ENCODE peak calls at places on chromosomes 2 and 18, in nine cellular contexts. One of them, this sample, is unnamed.

GRCh38 chr2:219627105-219628100 is at the start of gene SLC4A3:
- DNase-seq in cerebellar nuclear complex: no peak
- DNase-seq in activated naive CD8-positive, alpha-beta T cell treated with anti-CD3 and anti-CD28 coated beads for 36 hours: peak
- DNase-seq in prostate gland: no peak
- DNase-seq in T1000: no peak
- DNase-seq in neural progenitor cell: peak
- DNase-seq in activated CD4-positive, alpha-beta T cell treated with anti-CD3 and anti-CD28 coated beads, Interleukin-2, amount 50 U/mL, for 24 hours: no peak
- DNase-seq in sigmoid colon: no peak
- DNase-seq in ACHN: peak
- DNase-seq in this sample: no peak

GRCh38 chr2:142989276-142990204 is 112.1 kb downstream of the KYNU start:
- DNase-seq in cerebellar nuclear complex: no peak
- DNase-seq in activated naive CD8-positive, alpha-beta T cell treated with anti-CD3 and anti-CD28 coated beads for 36 hours: no peak
- DNase-seq in prostate gland: no peak
- DNase-seq in T1000: no peak
- DNase-seq in neural progenitor cell: peak
- DNase-seq in activated CD4-positive, alpha-beta T cell treated with anti-CD3 and anti-CD28 coated beads, Interleukin-2, amount 50 U/mL, for 24 hours: no peak
- DNase-seq in sigmoid colon: no peak
- DNase-seq in ACHN: peak
- DNase-seq in this sample: no peak

GRCh38 chr2:100259991-100260390 is 62.3 kb downstream of the LONRF2 start:
- DNase-seq in cerebellar nuclear complex: no peak
- DNase-seq in activated naive CD8-positive, alpha-beta T cell treated with anti-CD3 and anti-CD28 coated beads for 36 hours: no peak
- DNase-seq in prostate gland: no peak
- DNase-seq in T1000: no peak
- DNase-seq in neural progenitor cell: no peak
- DNase-seq in activated CD4-positive, alpha-beta T cell treated with anti-CD3 and anti-CD28 coated beads, Interleukin-2, amount 50 U/mL, for 24 hours: no peak
- DNase-seq in sigmoid colon: no peak
- DNase-seq in ACHN: no peak
- DNase-seq in this sample: no peak

GRCh38 chr2:239276813-239277193 is 124.0 kb downstream of the HDAC4 start:
- DNase-seq in cerebellar nuclear complex: no peak
- DNase-seq in activated naive CD8-positive, alpha-beta T cell treated with anti-CD3 and anti-CD28 coated beads for 36 hours: no peak
- DNase-seq in prostate gland: no peak
- DNase-seq in T1000: no peak
- DNase-seq in neural progenitor cell: no peak
- DNase-seq in activated CD4-positive, alpha-beta T cell treated with anti-CD3 and anti-CD28 coated beads, Interleukin-2, amount 50 U/mL, for 24 hours: no peak
- DNase-seq in sigmoid colon: no peak
- DNase-seq in ACHN: no peak
- DNase-seq in this sample: no peak

GRCh38 chr18:51425475-51425874 is 228.0 kb upstream of the MEX3C start:
- DNase-seq in cerebellar nuclear complex: no peak
- DNase-seq in activated naive CD8-positive, alpha-beta T cell treated with anti-CD3 and anti-CD28 coated beads for 36 hours: no peak
- DNase-seq in prostate gland: no peak
- DNase-seq in T1000: no peak
- DNase-seq in neural progenitor cell: no peak
- DNase-seq in activated CD4-positive, alpha-beta T cell treated with anti-CD3 and anti-CD28 coated beads, Interleukin-2, amount 50 U/mL, for 24 hours: no peak
- DNase-seq in sigmoid colon: no peak
- DNase-seq in ACHN: no peak
- DNase-seq in this sample: no peak

GRCh38 chr2:123179526-123179925 is 845.6 kb upstream of the CNTNAP5 start:
- DNase-seq in cerebellar nuclear complex: no peak
- DNase-seq in activated naive CD8-positive, alpha-beta T cell treated with anti-CD3 and anti-CD28 coated beads for 36 hours: no peak
- DNase-seq in prostate gland: no peak
- DNase-seq in T1000: peak
- DNase-seq in neural progenitor cell: peak
- DNase-seq in activated CD4-positive, alpha-beta T cell treated with anti-CD3 and anti-CD28 coated beads, Interleukin-2, amount 50 U/mL, for 24 hours: no peak
- DNase-seq in sigmoid colon: no peak
- DNase-seq in ACHN: peak
- DNase-seq in this sample: no peak

GRCh38 chr2:25692737-25693445 is 19.5 kb upstream of the DTNB start:
- DNase-seq in cerebellar nuclear complex: no peak
- DNase-seq in activated naive CD8-positive, alpha-beta T cell treated with anti-CD3 and anti-CD28 coated beads for 36 hours: no peak
- DNase-seq in prostate gland: no peak
- DNase-seq in T1000: no peak
- DNase-seq in neural progenitor cell: no peak
- DNase-seq in activated CD4-positive, alpha-beta T cell treated with anti-CD3 and anti-CD28 coated beads, Interleukin-2, amount 50 U/mL, for 24 hours: no peak
- DNase-seq in sigmoid colon: no peak
- DNase-seq in ACHN: no peak
- DNase-seq in this sample: no peak

GRCh38 chr2:69013123-69013836 is at the start of gene ANTXR1:
- DNase-seq in cerebellar nuclear complex: no peak
- DNase-seq in activated naive CD8-positive, alpha-beta T cell treated with anti-CD3 and anti-CD28 coated beads for 36 hours: peak
- DNase-seq in prostate gland: peak
- DNase-seq in T1000: peak
- DNase-seq in neural progenitor cell: peak
- DNase-seq in activated CD4-positive, alpha-beta T cell treated with anti-CD3 and anti-CD28 coated beads, Interleukin-2, amount 50 U/mL, for 24 hours: no peak
- DNase-seq in sigmoid colon: peak
- DNase-seq in ACHN: peak
- DNase-seq in this sample: no peak

GRCh38 chr2:49640630-49641029 is 486.3 kb upstream of the FSHR start:
- DNase-seq in cerebellar nuclear complex: no peak
- DNase-seq in activated naive CD8-positive, alpha-beta T cell treated with anti-CD3 and anti-CD28 coated beads for 36 hours: no peak
- DNase-seq in prostate gland: no peak
- DNase-seq in T1000: no peak
- DNase-seq in neural progenitor cell: no peak
- DNase-seq in activated CD4-positive, alpha-beta T cell treated with anti-CD3 and anti-CD28 coated beads, Interleukin-2, amount 50 U/mL, for 24 hours: no peak
- DNase-seq in sigmoid colon: no peak
- DNase-seq in ACHN: no peak
- DNase-seq in this sample: no peak

GRCh38 chr2:172462393-172463381 is 35.3 kb downstream of the ITGA6 start:
- DNase-seq in cerebellar nuclear complex: no peak
- DNase-seq in activated naive CD8-positive, alpha-beta T cell treated with anti-CD3 and anti-CD28 coated beads for 36 hours: no peak
- DNase-seq in prostate gland: no peak
- DNase-seq in T1000: no peak
- DNase-seq in neural progenitor cell: no peak
- DNase-seq in activated CD4-positive, alpha-beta T cell treated with anti-CD3 and anti-CD28 coated beads, Interleukin-2, amount 50 U/mL, for 24 hours: no peak
- DNase-seq in sigmoid colon: no peak
- DNase-seq in ACHN: no peak
- DNase-seq in this sample: peak

GRCh38 chr2:239155806-239156480 is 244.9 kb downstream of the HDAC4 start:
- DNase-seq in cerebellar nuclear complex: no peak
- DNase-seq in activated naive CD8-positive, alpha-beta T cell treated with anti-CD3 and anti-CD28 coated beads for 36 hours: no peak
- DNase-seq in prostate gland: no peak
- DNase-seq in T1000: no peak
- DNase-seq in neural progenitor cell: no peak
- DNase-seq in activated CD4-positive, alpha-beta T cell treated with anti-CD3 and anti-CD28 coated beads, Interleukin-2, amount 50 U/mL, for 24 hours: no peak
- DNase-seq in sigmoid colon: peak
- DNase-seq in ACHN: no peak
- DNase-seq in this sample: no peak

GRCh38 chr18:45249306-45249705 is 366.0 kb upstream of the SLC14A2 start:
- DNase-seq in cerebellar nuclear complex: no peak
- DNase-seq in activated naive CD8-positive, alpha-beta T cell treated with anti-CD3 and anti-CD28 coated beads for 36 hours: no peak
- DNase-seq in prostate gland: no peak
- DNase-seq in T1000: no peak
- DNase-seq in neural progenitor cell: no peak
- DNase-seq in activated CD4-positive, alpha-beta T cell treated with anti-CD3 and anti-CD28 coated beads, Interleukin-2, amount 50 U/mL, for 24 hours: no peak
- DNase-seq in sigmoid colon: no peak
- DNase-seq in ACHN: no peak
- DNase-seq in this sample: no peak

GRCh38 chr2:9375857-9376428 is 47.4 kb downstream of the ITGB1BP1 start:
- DNase-seq in cerebellar nuclear complex: no peak
- DNase-seq in activated naive CD8-positive, alpha-beta T cell treated with anti-CD3 and anti-CD28 coated beads for 36 hours: no peak
- DNase-seq in prostate gland: no peak
- DNase-seq in T1000: no peak
- DNase-seq in neural progenitor cell: no peak
- DNase-seq in activated CD4-positive, alpha-beta T cell treated with anti-CD3 and anti-CD28 coated beads, Interleukin-2, amount 50 U/mL, for 24 hours: no peak
- DNase-seq in sigmoid colon: no peak
- DNase-seq in ACHN: no peak
- DNase-seq in this sample: no peak

GRCh38 chr2:158502984-158503383 is 46.2 kb downstream of the PKP4 start:
- DNase-seq in cerebellar nuclear complex: no peak
- DNase-seq in activated naive CD8-positive, alpha-beta T cell treated with anti-CD3 and anti-CD28 coated beads for 36 hours: no peak
- DNase-seq in prostate gland: no peak
- DNase-seq in T1000: no peak
- DNase-seq in neural progenitor cell: no peak
- DNase-seq in activated CD4-positive, alpha-beta T cell treated with anti-CD3 and anti-CD28 coated beads, Interleukin-2, amount 50 U/mL, for 24 hours: no peak
- DNase-seq in sigmoid colon: no peak
- DNase-seq in ACHN: peak
- DNase-seq in this sample: no peak

GRCh38 chr2:217127744-217128143 is 267.9 kb upstream of the TNP1 start:
- DNase-seq in cerebellar nuclear complex: no peak
- DNase-seq in activated naive CD8-positive, alpha-beta T cell treated with anti-CD3 and anti-CD28 coated beads for 36 hours: no peak
- DNase-seq in prostate gland: no peak
- DNase-seq in T1000: no peak
- DNase-seq in neural progenitor cell: no peak
- DNase-seq in activated CD4-positive, alpha-beta T cell treated with anti-CD3 and anti-CD28 coated beads, Interleukin-2, amount 50 U/mL, for 24 hours: no peak
- DNase-seq in sigmoid colon: no peak
- DNase-seq in ACHN: no peak
- DNase-seq in this sample: no peak

GRCh38 chr2:26704441-26704977 is 12.0 kb downstream of the KCNK3 start:
- DNase-seq in cerebellar nuclear complex: no peak
- DNase-seq in activated naive CD8-positive, alpha-beta T cell treated with anti-CD3 and anti-CD28 coated beads for 36 hours: no peak
- DNase-seq in prostate gland: no peak
- DNase-seq in T1000: peak
- DNase-seq in neural progenitor cell: no peak
- DNase-seq in activated CD4-positive, alpha-beta T cell treated with anti-CD3 and anti-CD28 coated beads, Interleukin-2, amount 50 U/mL, for 24 hours: no peak
- DNase-seq in sigmoid colon: no peak
- DNase-seq in ACHN: peak
- DNase-seq in this sample: no peak

GRCh38 chr18:335741-336140 is 67.9 kb upstream of the THOC1 start:
- DNase-seq in cerebellar nuclear complex: no peak
- DNase-seq in activated naive CD8-positive, alpha-beta T cell treated with anti-CD3 and anti-CD28 coated beads for 36 hours: no peak
- DNase-seq in prostate gland: no peak
- DNase-seq in T1000: no peak
- DNase-seq in neural progenitor cell: no peak
- DNase-seq in activated CD4-positive, alpha-beta T cell treated with anti-CD3 and anti-CD28 coated beads, Interleukin-2, amount 50 U/mL, for 24 hours: no peak
- DNase-seq in sigmoid colon: no peak
- DNase-seq in ACHN: no peak
- DNase-seq in this sample: no peak

GRCh38 chr2:167438206-167438605 is 549.9 kb downstream of the XIRP2 start:
- DNase-seq in cerebellar nuclear complex: no peak
- DNase-seq in activated naive CD8-positive, alpha-beta T cell treated with anti-CD3 and anti-CD28 coated beads for 36 hours: no peak
- DNase-seq in prostate gland: no peak
- DNase-seq in T1000: no peak
- DNase-seq in neural progenitor cell: no peak
- DNase-seq in activated CD4-positive, alpha-beta T cell treated with anti-CD3 and anti-CD28 coated beads, Interleukin-2, amount 50 U/mL, for 24 hours: no peak
- DNase-seq in sigmoid colon: no peak
- DNase-seq in ACHN: peak
- DNase-seq in this sample: no peak

GRCh38 chr2:121650554-121650930 is 1.3 kb upstream of the CLASP1 start:
- DNase-seq in cerebellar nuclear complex: no peak
- DNase-seq in activated naive CD8-positive, alpha-beta T cell treated with anti-CD3 and anti-CD28 coated beads for 36 hours: peak
- DNase-seq in prostate gland: no peak
- DNase-seq in T1000: no peak
- DNase-seq in neural progenitor cell: peak
- DNase-seq in activated CD4-positive, alpha-beta T cell treated with anti-CD3 and anti-CD28 coated beads, Interleukin-2, amount 50 U/mL, for 24 hours: peak
- DNase-seq in sigmoid colon: no peak
- DNase-seq in ACHN: peak
- DNase-seq in this sample: no peak

GRCh38 chr2:238290079-238290478 is 1.7 kb upstream of the PER2 start:
- DNase-seq in cerebellar nuclear complex: no peak
- DNase-seq in activated naive CD8-positive, alpha-beta T cell treated with anti-CD3 and anti-CD28 coated beads for 36 hours: peak
- DNase-seq in prostate gland: peak
- DNase-seq in T1000: no peak
- DNase-seq in neural progenitor cell: peak
- DNase-seq in activated CD4-positive, alpha-beta T cell treated with anti-CD3 and anti-CD28 coated beads, Interleukin-2, amount 50 U/mL, for 24 hours: no peak
- DNase-seq in sigmoid colon: peak
- DNase-seq in ACHN: no peak
- DNase-seq in this sample: peak

GRCh38 chr2:70999362-70999761 is 4.7 kb upstream of the TEX261 start:
- DNase-seq in cerebellar nuclear complex: no peak
- DNase-seq in activated naive CD8-positive, alpha-beta T cell treated with anti-CD3 and anti-CD28 coated beads for 36 hours: no peak
- DNase-seq in prostate gland: no peak
- DNase-seq in T1000: no peak
- DNase-seq in neural progenitor cell: no peak
- DNase-seq in activated CD4-positive, alpha-beta T cell treated with anti-CD3 and anti-CD28 coated beads, Interleukin-2, amount 50 U/mL, for 24 hours: no peak
- DNase-seq in sigmoid colon: peak
- DNase-seq in ACHN: no peak
- DNase-seq in this sample: no peak

GRCh38 chr18:48794251-48794970 is 156.4 kb downstream of the SMAD7 start:
- DNase-seq in cerebellar nuclear complex: no peak
- DNase-seq in activated naive CD8-positive, alpha-beta T cell treated with anti-CD3 and anti-CD28 coated beads for 36 hours: no peak
- DNase-seq in prostate gland: no peak
- DNase-seq in T1000: no peak
- DNase-seq in neural progenitor cell: no peak
- DNase-seq in activated CD4-positive, alpha-beta T cell treated with anti-CD3 and anti-CD28 coated beads, Interleukin-2, amount 50 U/mL, for 24 hours: no peak
- DNase-seq in sigmoid colon: peak
- DNase-seq in ACHN: no peak
- DNase-seq in this sample: no peak

GRCh38 chr2:205982776-205983327 is 103.1 kb downstream of the INO80D start:
- DNase-seq in cerebellar nuclear complex: no peak
- DNase-seq in activated naive CD8-positive, alpha-beta T cell treated with anti-CD3 and anti-CD28 coated beads for 36 hours: no peak
- DNase-seq in prostate gland: no peak
- DNase-seq in T1000: peak
- DNase-seq in neural progenitor cell: no peak
- DNase-seq in activated CD4-positive, alpha-beta T cell treated with anti-CD3 and anti-CD28 coated beads, Interleukin-2, amount 50 U/mL, for 24 hours: no peak
- DNase-seq in sigmoid colon: no peak
- DNase-seq in ACHN: no peak
- DNase-seq in this sample: no peak

GRCh38 chr2:156845806-156846558 is 409.8 kb downstream of the GPD2 start:
- DNase-seq in cerebellar nuclear complex: no peak
- DNase-seq in activated naive CD8-positive, alpha-beta T cell treated with anti-CD3 and anti-CD28 coated beads for 36 hours: no peak
- DNase-seq in prostate gland: no peak
- DNase-seq in T1000: no peak
- DNase-seq in neural progenitor cell: no peak
- DNase-seq in activated CD4-positive, alpha-beta T cell treated with anti-CD3 and anti-CD28 coated beads, Interleukin-2, amount 50 U/mL, for 24 hours: no peak
- DNase-seq in sigmoid colon: no peak
- DNase-seq in ACHN: no peak
- DNase-seq in this sample: no peak

GRCh38 chr18:51135361-51135760 is 62.1 kb downstream of the MEX3C start:
- DNase-seq in cerebellar nuclear complex: no peak
- DNase-seq in activated naive CD8-positive, alpha-beta T cell treated with anti-CD3 and anti-CD28 coated beads for 36 hours: no peak
- DNase-seq in prostate gland: no peak
- DNase-seq in T1000: no peak
- DNase-seq in neural progenitor cell: no peak
- DNase-seq in activated CD4-positive, alpha-beta T cell treated with anti-CD3 and anti-CD28 coated beads, Interleukin-2, amount 50 U/mL, for 24 hours: no peak
- DNase-seq in sigmoid colon: no peak
- DNase-seq in ACHN: no peak
- DNase-seq in this sample: no peak

GRCh38 chr18:76274470-76275289 is 220.4 kb downstream of the ZNF516 start:
- DNase-seq in cerebellar nuclear complex: no peak
- DNase-seq in activated naive CD8-positive, alpha-beta T cell treated with anti-CD3 and anti-CD28 coated beads for 36 hours: no peak
- DNase-seq in prostate gland: no peak
- DNase-seq in T1000: no peak
- DNase-seq in neural progenitor cell: peak
- DNase-seq in activated CD4-positive, alpha-beta T cell treated with anti-CD3 and anti-CD28 coated beads, Interleukin-2, amount 50 U/mL, for 24 hours: no peak
- DNase-seq in sigmoid colon: no peak
- DNase-seq in ACHN: no peak
- DNase-seq in this sample: no peak

GRCh38 chr2:192535956-192536685 is 341.4 kb upstream of the TMEFF2 start:
- DNase-seq in cerebellar nuclear complex: no peak
- DNase-seq in activated naive CD8-positive, alpha-beta T cell treated with anti-CD3 and anti-CD28 coated beads for 36 hours: no peak
- DNase-seq in prostate gland: no peak
- DNase-seq in T1000: no peak
- DNase-seq in neural progenitor cell: no peak
- DNase-seq in activated CD4-positive, alpha-beta T cell treated with anti-CD3 and anti-CD28 coated beads, Interleukin-2, amount 50 U/mL, for 24 hours: no peak
- DNase-seq in sigmoid colon: no peak
- DNase-seq in ACHN: no peak
- DNase-seq in this sample: no peak

GRCh38 chr2:71226391-71226964 is 425 bp downstream of the PAIP2B start:
- DNase-seq in cerebellar nuclear complex: no peak
- DNase-seq in activated naive CD8-positive, alpha-beta T cell treated with anti-CD3 and anti-CD28 coated beads for 36 hours: peak
- DNase-seq in prostate gland: peak
- DNase-seq in T1000: no peak
- DNase-seq in neural progenitor cell: peak
- DNase-seq in activated CD4-positive, alpha-beta T cell treated with anti-CD3 and anti-CD28 coated beads, Interleukin-2, amount 50 U/mL, for 24 hours: peak
- DNase-seq in sigmoid colon: peak
- DNase-seq in ACHN: no peak
- DNase-seq in this sample: no peak

GRCh38 chr2:164275659-164276058 is 345.6 kb downstream of the GRB14 start:
- DNase-seq in cerebellar nuclear complex: no peak
- DNase-seq in activated naive CD8-positive, alpha-beta T cell treated with anti-CD3 and anti-CD28 coated beads for 36 hours: no peak
- DNase-seq in prostate gland: no peak
- DNase-seq in T1000: no peak
- DNase-seq in neural progenitor cell: no peak
- DNase-seq in activated CD4-positive, alpha-beta T cell treated with anti-CD3 and anti-CD28 coated beads, Interleukin-2, amount 50 U/mL, for 24 hours: no peak
- DNase-seq in sigmoid colon: no peak
- DNase-seq in ACHN: no peak
- DNase-seq in this sample: no peak

GRCh38 chr2:150271952-150272351 is 215.5 kb downstream of the RND3 start:
- DNase-seq in cerebellar nuclear complex: no peak
- DNase-seq in activated naive CD8-positive, alpha-beta T cell treated with anti-CD3 and anti-CD28 coated beads for 36 hours: no peak
- DNase-seq in prostate gland: no peak
- DNase-seq in T1000: peak
- DNase-seq in neural progenitor cell: no peak
- DNase-seq in activated CD4-positive, alpha-beta T cell treated with anti-CD3 and anti-CD28 coated beads, Interleukin-2, amount 50 U/mL, for 24 hours: no peak
- DNase-seq in sigmoid colon: no peak
- DNase-seq in ACHN: peak
- DNase-seq in this sample: no peak

GRCh38 chr2:144935736-144936135 is 415.8 kb upstream of the ZEB2 start:
- DNase-seq in cerebellar nuclear complex: no peak
- DNase-seq in activated naive CD8-positive, alpha-beta T cell treated with anti-CD3 and anti-CD28 coated beads for 36 hours: no peak
- DNase-seq in prostate gland: no peak
- DNase-seq in T1000: no peak
- DNase-seq in neural progenitor cell: no peak
- DNase-seq in activated CD4-positive, alpha-beta T cell treated with anti-CD3 and anti-CD28 coated beads, Interleukin-2, amount 50 U/mL, for 24 hours: no peak
- DNase-seq in sigmoid colon: no peak
- DNase-seq in ACHN: no peak
- DNase-seq in this sample: no peak